ENCODE peak calls at places on chromosomes 3 and 15, in ten cellular contexts. Y, V, I, D, N, E, P, M, S and L are unnamed samples.

GRCh38 chr3:169147246-169148008 is 516.1 kb downstream of the MECOM start:
- DNase-seq in Y (peak; percentile 14), V (peak; percentile 86), I (peak; percentile 73), D (peak; percentile 90), N (peak; percentile 68), E (peak; percentile 76), P (peak; percentile 61), M (no peak), S (peak; percentile 64), L (peak; percentile 49)

GRCh38 chr15:39609166-39609918 is 28.5 kb downstream of the THBS1 start:
- DNase-seq in Y (no peak), V (no peak), I (no peak), D (no peak), N (no peak), E (no peak), P (no peak), M (no peak), S (peak; percentile 61), L (no peak)

GRCh38 chr3:158672293-158673176 is at the start of gene LXN:
- DNase-seq in Y (no peak), V (peak; percentile 92), I (peak; percentile 85), D (peak; percentile 96), N (peak; percentile 71), E (peak; percentile 96), P (peak; percentile 87), M (peak; percentile 85), S (peak; percentile 90), L (peak; percentile 3)

GRCh38 chr3:184234224-184234623 is 4.8 kb downstream of the VWA5B2 start:
- DNase-seq in Y (no peak), V (peak; percentile 87), I (no peak), D (no peak), N (peak; percentile 69), E (peak; percentile 98), P (peak; percentile 83), M (no peak), S (peak; percentile 60), L (peak; percentile 94)

GRCh38 chr3:176521531-176522175 is 675.6 kb downstream of the TBL1XR1 start:
- DNase-seq in Y (no peak), V (peak; percentile 29), I (no peak), D (no peak), N (no peak), E (no peak), P (peak; percentile 48), M (no peak), S (no peak), L (no peak)

GRCh38 chr15:94526071-94526689 is 294.8 kb downstream of the MCTP2 start:
- DNase-seq in Y (no peak), V (no peak), I (no peak), D (peak; percentile 25), N (no peak), E (no peak), P (no peak), M (no peak), S (no peak), L (no peak)

GRCh38 chr15:66290007-66290406 is 3.4 kb upstream of the DIS3L start:
- DNase-seq in Y (no peak), V (no peak), I (no peak), D (peak; percentile 45), N (no peak), E (no peak), P (no peak), M (no peak), S (no peak), L (no peak)

GRCh38 chr15:38563723-38564519 is 693 bp downstream of the RASGRP1 start:
- DNase-seq in Y (no peak), V (peak; percentile 52), I (peak; percentile 84), D (peak; percentile 84), N (peak; percentile 39), E (peak; percentile 82), P (peak; percentile 35), M (peak; percentile 84), S (peak; percentile 65), L (peak; percentile 30)

GRCh38 chr15:85615930-85616329 is 178.8 kb downstream of the KLHL25 start:
- DNase-seq in Y (no peak), V (peak; percentile 71), I (no peak), D (peak; percentile 62), N (peak; percentile 1), E (peak; percentile 40), P (peak; percentile 52), M (no peak), S (no peak), L (no peak)

GRCh38 chr3:99170867-99171517 is 269.5 kb upstream of the DCBLD2 start:
- DNase-seq in Y (no peak), V (no peak), I (no peak), D (no peak), N (no peak), E (no peak), P (no peak), M (no peak), S (no peak), L (no peak)

GRCh38 chr15:90588427-90588826 is 58.7 kb downstream of the CRTC3 start:
- DNase-seq in Y (no peak), V (no peak), I (no peak), D (no peak), N (no peak), E (no peak), P (peak; percentile 78), M (no peak), S (no peak), L (peak; percentile 69)

GRCh38 chr3:37173806-37174205 is 576 bp downstream of the LRRFIP2 start:
- DNase-seq in Y (no peak), V (no peak), I (no peak), D (no peak), N (no peak), E (no peak), P (no peak), M (no peak), S (no peak), L (no peak)

GRCh38 chr3:179769411-179770247 is 116.8 kb downstream of the USP13 start:
- DNase-seq in Y (no peak), V (no peak), I (no peak), D (no peak), N (no peak), E (no peak), P (no peak), M (no peak), S (no peak), L (no peak)

GRCh38 chr15:25738171-25738792 is 124.8 kb downstream of the ATP10A start:
- DNase-seq in Y (no peak), V (peak; percentile 24), I (no peak), D (peak; percentile 50), N (peak; percentile 27), E (no peak), P (peak; percentile 46), M (no peak), S (no peak), L (no peak)

GRCh38 chr3:120683213-120683612 is 1.2 kb upstream of the HGD start:
- DNase-seq in Y (no peak), V (peak; percentile 12), I (no peak), D (no peak), N (no peak), E (no peak), P (peak; percentile 45), M (no peak), S (no peak), L (no peak)

GRCh38 chr15:77476999-77477398 is 56.3 kb downstream of the HMG20A start:
- DNase-seq in Y (no peak), V (peak; percentile 53), I (no peak), D (no peak), N (no peak), E (no peak), P (no peak), M (no peak), S (no peak), L (no peak)

GRCh38 chr3:126371096-126371705 is 14.0 kb upstream of the KLF15 start:
- DNase-seq in Y (no peak), V (no peak), I (no peak), D (no peak), N (no peak), E (no peak), P (no peak), M (no peak), S (no peak), L (no peak)

GRCh38 chr3:102124301-102125158 is 275.2 kb downstream of the NFKBIZ start:
- DNase-seq in Y (peak; percentile 2), V (peak; percentile 74), I (no peak), D (no peak), N (no peak), E (peak; percentile 16), P (peak; percentile 36), M (no peak), S (peak; percentile 64), L (no peak)

GRCh38 chr3:37765591-37766219 is 96.0 kb upstream of the CTDSPL start:
- DNase-seq in Y (no peak), V (peak; percentile 80), I (peak; percentile 76), D (peak; percentile 91), N (peak; percentile 20), E (no peak), P (no peak), M (no peak), S (no peak), L (no peak)

GRCh38 chr3:124558898-124559649 is 171.2 kb upstream of the UMPS start:
- DNase-seq in Y (no peak), V (peak; percentile 99), I (no peak), D (peak; percentile 35), N (peak; percentile 85), E (peak; percentile 70), P (peak; percentile 96), M (no peak), S (peak; percentile 79), L (peak; percentile 98)

GRCh38 chr3:165815682-165816081 is 21.5 kb downstream of the BCHE start:
- DNase-seq in Y (no peak), V (no peak), I (no peak), D (no peak), N (no peak), E (no peak), P (no peak), M (no peak), S (no peak), L (no peak)

GRCh38 chr3:184158394-184158793 is 3.2 kb downstream of the DVL3 start:
- DNase-seq in Y (no peak), V (no peak), I (no peak), D (no peak), N (no peak), E (no peak), P (no peak), M (no peak), S (no peak), L (no peak)

GRCh38 chr15:41930221-41930866 is 36.5 kb upstream of the SPTBN5 start:
- DNase-seq in Y (no peak), V (peak; percentile 94), I (no peak), D (no peak), N (peak; percentile 80), E (no peak), P (peak; percentile 97), M (no peak), S (peak; percentile 86), L (peak; percentile 99)

GRCh38 chr3:22887664-22888291 is 315.3 kb upstream of the UBE2E2 start:
- DNase-seq in Y (peak; percentile 23), V (peak; percentile 61), I (peak; percentile 10), D (peak; percentile 52), N (peak; percentile 54), E (peak; percentile 34), P (peak; percentile 21), M (no peak), S (peak; percentile 14), L (peak; percentile 5)

GRCh38 chr15:93042691-93043378 is 46.2 kb downstream of the RGMA start:
- DNase-seq in Y (no peak), V (no peak), I (no peak), D (no peak), N (no peak), E (no peak), P (no peak), M (no peak), S (no peak), L (no peak)